ENCODE peak calls at places on chromosomes 2 and 18, in five cellular contexts. M, W, H, F and V are unnamed samples.

GRCh38 chr2:237614151-237614720 is 13.2 kb upstream of the LRRFIP1 start:
- DNase-seq in M (no peak), W (no peak), H (no peak), F (no peak), V (no peak)

GRCh38 chr18:45602926-45603325 is 12.3 kb upstream of the SLC14A2 start:
- DNase-seq in M (no peak), W (no peak), H (no peak), F (no peak), V (no peak)

GRCh38 chr2:147382322-147382948 is 462.4 kb upstream of the ACVR2A start:
- DNase-seq in M (no peak), W (no peak), H (no peak), F (no peak), V (peak; percentile 88)

GRCh38 chr2:18548618-18549017 is 11.8 kb downstream of the RDH14 start:
- DNase-seq in M (no peak), W (no peak), H (no peak), F (no peak), V (no peak)

GRCh38 chr18:48990497-48991298 is 39.9 kb upstream of the SMAD7 start:
- DNase-seq in M (peak; percentile 34), W (peak; percentile 55), H (no peak), F (peak; percentile 83), V (no peak)

GRCh38 chr2:213862407-213863076 is 548.3 kb upstream of the VWC2L start:
- DNase-seq in M (no peak), W (no peak), H (no peak), F (no peak), V (no peak)

GRCh38 chr2:173770936-173771678 is 194.1 kb downstream of the SP3 start:
- DNase-seq in M (no peak), W (no peak), H (no peak), F (no peak), V (no peak)

GRCh38 chr2:60552096-60552850 is 1.2 kb downstream of the BCL11A start:
- DNase-seq in M (no peak), W (no peak), H (no peak), F (peak; percentile 59), V (peak; percentile 58)

GRCh38 chr2:241546771-241547498 is 11.6 kb upstream of the BOK start:
- DNase-seq in M (peak; percentile 37), W (peak; percentile 68), H (no peak), F (peak; percentile 88), V (no peak)

GRCh38 chr2:133568172-133568571 is at the start of gene NCKAP5:
- DNase-seq in M (no peak), W (no peak), H (no peak), F (peak; percentile 69), V (no peak)

GRCh38 chr2:152499921-152500320 is 164.9 kb downstream of the FMNL2 start:
- DNase-seq in M (no peak), W (peak; percentile 38), H (no peak), F (peak; percentile 36), V (no peak)

GRCh38 chr2:191043438-191043837 is 29.5 kb upstream of the STAT1 start:
- DNase-seq in M (no peak), W (no peak), H (no peak), F (no peak), V (no peak)

GRCh38 chr18:8619835-8620577 is 10.8 kb downstream of the RAB12 start:
- DNase-seq in M (no peak), W (no peak), H (no peak), F (no peak), V (no peak)

GRCh38 chr18:76491436-76491800 is 3.6 kb downstream of the ZNF516 start:
- DNase-seq in M (peak; percentile 33), W (peak; percentile 58), H (peak; percentile 48), F (peak; percentile 89), V (peak; percentile 73)

GRCh38 chr2:122168799-122169198 is 413.3 kb downstream of the TSN start:
- DNase-seq in M (no peak), W (no peak), H (no peak), F (no peak), V (no peak)

GRCh38 chr2:205748660-205749059 is 66.4 kb downstream of the NRP2 start:
- DNase-seq in M (no peak), W (no peak), H (no peak), F (no peak), V (no peak)

GRCh38 chr18:67318651-67319050 is 197.9 kb downstream of the DSEL start:
- DNase-seq in M (no peak), W (peak; percentile 51), H (no peak), F (peak; percentile 35), V (no peak)

GRCh38 chr2:171158036-171158789 is 2.5 kb downstream of the TLK1 start:
- DNase-seq in M (no peak), W (no peak), H (no peak), F (no peak), V (no peak)

GRCh38 chr2:127080941-127081769 is 25.8 kb downstream of the BIN1 start:
- DNase-seq in M (no peak), W (no peak), H (no peak), F (no peak), V (no peak)

GRCh38 chr18:11752116-11752911 is 63.2 kb downstream of the GNAL start:
- DNase-seq in M (no peak), W (no peak), H (no peak), F (peak; percentile 41), V (no peak)

GRCh38 chr2:53646788-53647187 is 120.8 kb upstream of the CHAC2 start:
- DNase-seq in M (no peak), W (no peak), H (no peak), F (no peak), V (no peak)

GRCh38 chr2:30336978-30337841 is 105.9 kb downstream of the LBH start:
- DNase-seq in M (no peak), W (no peak), H (peak; percentile 27), F (peak; percentile 20), V (no peak)

GRCh38 chr2:234133004-234133403 is 82.5 kb downstream of the SPP2 start:
- DNase-seq in M (no peak), W (peak; percentile 89), H (no peak), F (peak; percentile 18), V (no peak)

GRCh38 chr2:37832590-37833197 is 92.4 kb upstream of the RMDN2 start:
- DNase-seq in M (peak; percentile 86), W (peak; percentile 78), H (peak; percentile 62), F (peak; percentile 82), V (peak; percentile 86)

GRCh38 chr2:109694190-109694589 is 80.0 kb downstream of the SOWAHC start:
- DNase-seq in M (no peak), W (peak; percentile 3), H (no peak), F (no peak), V (no peak)

GRCh38 chr18:26468931-26469340 is 79.4 kb downstream of the KCTD1 start:
- DNase-seq in M (no peak), W (no peak), H (no peak), F (no peak), V (peak; percentile 69)

GRCh38 chr2:119066272-119066804 is 92.2 kb downstream of the C1QL2 start:
- DNase-seq in M (no peak), W (peak; percentile 4), H (no peak), F (no peak), V (no peak)

GRCh38 chr2:197598450-197598849 is 76.9 kb downstream of the RFTN2 start:
- DNase-seq in M (no peak), W (no peak), H (no peak), F (no peak), V (no peak)

GRCh38 chr18:70907673-70908072 is 618.8 kb downstream of the SOCS6 start:
- DNase-seq in M (no peak), W (no peak), H (no peak), F (no peak), V (peak; percentile 75)

GRCh38 chr2:102016399-102016955 is 24.7 kb downstream of the IL1R2 start:
- DNase-seq in M (no peak), W (no peak), H (no peak), F (no peak), V (no peak)

GRCh38 chr2:48870503-48870902 is 115.0 kb upstream of the LHCGR start:
- DNase-seq in M (no peak), W (no peak), H (no peak), F (no peak), V (no peak)

GRCh38 chr18:75212626-75213110 is 2.1 kb downstream of the TSHZ1 start:
- DNase-seq in M (no peak), W (no peak), H (no peak), F (no peak), V (no peak)

GRCh38 chr18:79611040-79611681 is 68.4 kb upstream of the CTDP1 start:
- DNase-seq in M (no peak), W (no peak), H (no peak), F (peak; percentile 71), V (no peak)

GRCh38 chr18:666177-666576 is 8.7 kb downstream of the TYMS start:
- DNase-seq in M (no peak), W (no peak), H (no peak), F (no peak), V (no peak)

GRCh38 chr2:43218221-43218549 is 8.2 kb downstream of the ZFP36L2 start:
- DNase-seq in M (peak; percentile 17), W (peak; percentile 45), H (no peak), F (peak; percentile 62), V (no peak)